ENCODE peak calls at places on chromosomes 11 and 22, in six cellular contexts. W is mesendoderm; Y is body of pancreas; P is psoas muscle; T is CD4-positive, CD25-positive, alpha-beta regulatory T cell; Q is ovary. V is an unnamed sample. For H3K27me3, the result is how much of the 10 kb centered on the place peaks cover.

GRCh38 chr11:1573847-1574255 is 1.8 kb upstream of the DUSP8 start:
- DNase-seq in Y (peak), Q (no peak), W (no peak), P (no peak), T (no peak), V (no peak)

GRCh38 chr11:31387379-31387778 is 17.7 kb downstream of the DNAJC24 start:
- DNase-seq in W (peak), P (no peak), Q (no peak), Y (no peak), T (no peak), V (no peak)

GRCh38 chr22:38109391-38110000 is 988 bp downstream of the BAIAP2L2 start:
- DNase-seq in T (peak), Q (no peak), P (no peak), Y (peak), W (peak), V (no peak)

GRCh38 chr11:46272816-46273427 is 4.5 kb upstream of the CREB3L1 start:
- DNase-seq in P (peak), Y (peak), Q (peak), T (no peak), W (no peak), V (no peak)

GRCh38 chr22:28977481-28977971 is 84.1 kb downstream of the C22orf31 start:
- DNase-seq in T (no peak), Q (no peak), Y (peak), W (no peak), P (no peak), V (no peak)

GRCh38 chr11:67269401-67270255 is 3.4 kb downstream of the GRK2 start:
- DNase-seq in T (no peak), Y (peak), Q (no peak), W (no peak), P (no peak), V (no peak)

GRCh38 chr11:96168623-96169022 is 174.4 kb downstream of the MAML2 start:
- DNase-seq in P (peak), T (no peak), Q (peak), W (peak), Y (peak), V (peak)

GRCh38 chr11:34602245-34602644 is 18.6 kb upstream of the EHF start:
- DNase-seq in Q (no peak), W (no peak), T (no peak), Y (peak), P (no peak), V (no peak)

GRCh38 chr11:16993495-16993894 is 20.7 kb downstream of the PLEKHA7 start:
- DNase-seq in Q (no peak), T (no peak), Y (no peak), W (no peak), P (no peak), V (no peak)

GRCh38 chr11:119933164-119933563 is 204.2 kb upstream of the NECTIN1 start:
- DNase-seq in P (no peak), W (peak), Y (no peak), T (no peak), Q (no peak), V (no peak)
- H3K27me3 ChIP-seq in P (under half), W (under half), Y (under half), T (under half), Q (under half), V (under half)

GRCh38 chr11:86990079-86990478 is 34.9 kb upstream of the FZD4 start:
- DNase-seq in Y (no peak), Q (no peak), W (no peak), P (no peak), T (no peak), V (no peak)

GRCh38 chr11:86987687-86988086 is 32.5 kb upstream of the FZD4 start:
- DNase-seq in Y (no peak), T (no peak), W (no peak), P (no peak), Q (no peak), V (no peak)

GRCh38 chr11:86991341-86991740 is 36.1 kb upstream of the FZD4 start:
- DNase-seq in T (no peak), Q (no peak), P (no peak), Y (no peak), W (no peak), V (no peak)

GRCh38 chr11:86988351-86988881 is 33.2 kb upstream of the FZD4 start:
- DNase-seq in Q (no peak), W (no peak), Y (no peak), P (no peak), T (no peak), V (no peak)

DNA sequence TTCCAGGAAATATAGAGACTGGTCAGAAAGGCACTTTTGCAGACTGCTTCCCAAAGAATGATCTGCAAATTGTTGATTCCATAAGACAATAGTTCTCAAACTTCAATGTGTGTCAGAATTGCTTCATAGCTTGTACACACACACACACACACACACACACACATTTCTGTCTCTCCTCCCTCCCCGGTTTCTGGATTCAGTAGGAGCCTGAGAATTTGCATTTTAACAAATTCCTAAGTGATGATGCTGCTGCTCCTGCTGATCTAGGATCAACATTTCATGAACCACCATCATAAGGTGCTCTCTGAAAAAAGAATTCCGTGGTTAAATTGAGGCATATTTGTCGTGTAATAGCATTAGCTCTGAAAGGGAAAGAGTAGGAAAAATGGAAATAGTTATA is 35.3 kb upstream of the FZD4 start:
- DNase-seq in W (peak), Y (no peak), T (no peak), Q (no peak), P (no peak), V (no peak)
- H3K27ac ChIP-seq in W (no peak), Y (no peak), T (no peak), Q (no peak), P (no peak), V (no peak)

DNA sequence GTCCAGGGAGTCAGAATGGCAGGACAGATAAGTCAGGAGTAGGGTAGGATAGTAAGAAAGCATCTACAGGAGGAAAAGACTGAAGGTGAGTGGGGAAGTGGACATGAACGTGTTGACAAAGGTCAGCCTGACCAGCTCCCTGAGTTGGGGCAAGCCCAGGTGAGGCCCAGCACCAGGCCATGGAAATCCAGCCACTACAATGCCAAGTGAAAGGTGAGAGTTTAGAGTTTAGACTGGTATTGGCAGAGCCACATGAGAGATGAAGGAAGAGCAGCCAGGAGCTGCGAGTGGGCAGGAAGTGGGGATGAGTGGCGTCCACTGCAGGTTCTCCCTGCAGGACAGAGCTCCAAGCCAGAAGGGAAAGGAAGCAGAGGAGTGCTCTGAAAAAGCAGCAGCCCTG is 16.5 kb upstream of the SMCO4 start:
- DNase-seq in P (no peak), T (no peak), W (no peak), Q (no peak), Y (no peak), V (no peak)
- H3K27me3 ChIP-seq in P (under half), T (under half), W (under half), Q (under half), Y (under half), V (under half)

GRCh38 chr22:27875951-27876350 is 43.1 kb downstream of the PITPNB start:
- DNase-seq in W (no peak), Y (no peak), P (no peak), T (no peak), Q (no peak), V (no peak)

GRCh38 chr22:27874185-27874584 is 44.9 kb downstream of the PITPNB start:
- DNase-seq in P (no peak), Y (no peak), T (no peak), Q (no peak), W (no peak), V (no peak)

GRCh38 chr22:27877501-27877900 is 41.6 kb downstream of the PITPNB start:
- DNase-seq in T (no peak), Q (no peak), P (no peak), W (no peak), Y (no peak), V (no peak)

GRCh38 chr22:27874756-27875155 is 44.3 kb downstream of the PITPNB start:
- DNase-seq in P (no peak), Y (no peak), T (no peak), W (no peak), Q (no peak), V (no peak)

DNA sequence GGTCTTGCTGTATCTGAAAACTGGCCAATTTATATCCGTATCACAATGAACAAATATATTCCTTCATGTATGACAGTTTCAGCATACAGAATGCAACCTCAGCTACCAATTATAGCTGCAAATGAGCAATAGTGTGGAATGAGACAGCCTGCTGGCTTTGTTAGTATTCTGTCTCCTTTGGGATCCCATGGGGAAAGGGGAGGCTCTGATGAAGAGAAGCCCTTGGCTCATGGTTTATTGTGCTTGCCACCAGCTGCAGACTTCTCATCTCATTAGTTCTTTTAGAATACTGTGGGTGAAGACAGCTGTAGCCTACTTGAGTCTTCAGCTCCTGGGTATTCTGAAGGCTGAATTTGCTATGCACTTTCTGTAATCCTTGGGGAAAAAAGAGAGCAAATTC is 42.4 kb downstream of the PITPNB start:
- DNase-seq in W (no peak), Y (no peak), T (no peak), Q (no peak), P (no peak), V (no peak)
- H3K27ac ChIP-seq in W (no peak), Y (no peak), T (peak), Q (peak), P (no peak), V (no peak)

DNA sequence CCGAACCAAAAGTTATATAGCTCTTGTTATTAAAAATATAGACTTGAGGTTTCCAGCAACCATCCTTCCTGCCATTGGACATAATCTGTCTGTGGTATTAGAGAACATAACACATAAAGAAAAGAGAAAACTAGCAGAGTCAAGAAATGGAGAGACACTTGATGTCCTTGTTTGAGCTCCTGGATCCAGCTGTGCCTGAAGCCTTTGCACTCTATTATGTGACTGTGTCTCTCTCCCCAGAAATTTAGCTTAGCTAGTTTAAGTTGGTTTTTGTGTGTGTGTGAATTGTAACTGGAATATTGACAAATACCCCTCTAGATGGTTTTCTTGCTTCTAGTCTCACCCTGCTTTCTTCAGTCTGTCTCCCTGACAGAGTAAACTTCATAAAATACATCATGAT is 61.6 kb downstream of the SC5D start:
- DNase-seq in P (no peak), T (no peak), Q (no peak), W (no peak), Y (no peak), V (no peak)
- H3K27me3 ChIP-seq in P (under half), T (under half), Q (under half), W (under half), Y (under half), V (under half)

GRCh38 chr11:121367434-121367833 is 74.9 kb downstream of the SC5D start:
- DNase-seq in W (no peak), Y (no peak), T (peak), P (no peak), Q (no peak), V (no peak)
- H3K27ac ChIP-seq in W (no peak), Y (no peak), T (peak), P (no peak), Q (no peak), V (no peak)

GRCh38 chr22:47406896-47407295 is 644.4 kb downstream of the TBC1D22A start:
- DNase-seq in T (no peak), Q (no peak), W (no peak), Y (no peak), P (no peak), V (no peak)

GRCh38 chr22:47411006-47411405 is 648.6 kb downstream of the TBC1D22A start:
- DNase-seq in P (no peak), W (no peak), Y (no peak), T (no peak), Q (no peak), V (no peak)

GRCh38 chr22:47407626-47408025 is 645.2 kb downstream of the TBC1D22A start:
- DNase-seq in W (no peak), Y (no peak), Q (no peak), P (no peak), T (no peak), V (no peak)

GRCh38 chr22:47408409-47408808 is 646.0 kb downstream of the TBC1D22A start:
- DNase-seq in Q (no peak), P (no peak), T (no peak), Y (no peak), W (peak), V (no peak)

DNA sequence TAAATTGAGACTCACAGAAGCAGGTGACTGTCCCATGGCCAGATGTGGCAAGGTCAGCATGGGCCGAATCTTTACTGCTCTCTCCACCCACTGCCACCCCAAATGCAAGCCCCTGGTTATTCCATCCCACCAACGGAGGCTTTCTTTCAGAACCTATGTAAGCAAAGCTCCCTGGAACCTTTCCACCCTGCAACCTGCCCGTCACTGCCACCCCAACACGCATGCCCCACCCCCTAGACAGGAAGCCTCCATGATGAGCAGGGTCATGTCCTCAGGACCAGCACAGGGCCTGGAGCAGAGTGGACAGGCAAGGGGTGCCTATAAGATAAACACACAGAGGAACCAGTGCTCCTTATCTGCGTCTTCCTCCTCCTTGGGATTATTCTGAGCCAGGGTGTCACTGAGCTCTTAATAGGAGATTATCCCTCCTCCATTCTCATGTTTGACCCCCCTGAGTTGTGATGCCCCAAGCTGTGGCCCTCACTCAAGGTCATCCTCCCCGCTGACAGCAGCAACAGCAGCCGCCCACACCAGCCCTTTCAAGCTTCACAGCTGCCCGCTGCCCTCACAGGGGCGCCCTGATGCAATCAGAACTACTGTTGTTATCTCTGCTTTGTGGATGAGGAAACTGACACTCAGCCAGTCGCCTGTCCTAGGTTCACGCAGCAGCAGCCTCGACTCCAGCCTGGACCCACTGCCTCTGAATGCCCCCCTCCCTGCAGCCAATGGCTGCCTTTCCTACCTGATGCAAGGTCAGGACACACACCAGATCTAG is 647.2 kb downstream of the TBC1D22A start:
- DNase-seq in Q (no peak), W (no peak), P (no peak), Y (no peak), T (no peak), V (no peak)
- H3K27me3 ChIP-seq in Q (under half), W (under half), P (under half), Y (under half), T (under half), V (under half)

V was measured in AG04450.